ENCODE peak calls at places on chromosomes 4 and X, in nine cellular contexts. One of them, this sample, is unnamed.

GRCh38 chrX:65879977-65880799 is 159.7 kb downstream of the VSIG4 start:
- DNase-seq in AG08396: no peak
- DNase-seq in activated T-cell treated with anti-CD3 and anti-CD28 coated beads for 1 hour: no peak
- DNase-seq in activated T-helper 1 cell treated with anti-CD3 and anti-CD28 coated beads, Interleukin-2, amount 50 U/mL, for 16 hours: no peak
- DNase-seq in endothelial cell: no peak
- DNase-seq in hypothalamus: no peak
- DNase-seq in NCI-H460: no peak
- DNase-seq in skeletal muscle cell: no peak
- DNase-seq in neural progenitor cell: no peak
- DNase-seq in this sample: no peak

GRCh38 chr4:115113382-115114106 is at the start of gene NDST4:
- DNase-seq in skeletal muscle cell: peak
- DNase-seq in AG08396: peak
- DNase-seq in activated T-cell treated with anti-CD3 and anti-CD28 coated beads for 1 hour: no peak
- DNase-seq in endothelial cell: no peak
- DNase-seq in NCI-H460: no peak
- DNase-seq in activated T-helper 1 cell treated with anti-CD3 and anti-CD28 coated beads, Interleukin-2, amount 50 U/mL, for 16 hours: no peak
- DNase-seq in neural progenitor cell: peak
- DNase-seq in hypothalamus: no peak
- DNase-seq in this sample: no peak

GRCh38 chrX:42755820-42756219 is 22.1 kb downstream of the PPP1R2C start:
- DNase-seq in activated T-helper 1 cell treated with anti-CD3 and anti-CD28 coated beads, Interleukin-2, amount 50 U/mL, for 16 hours: no peak
- DNase-seq in AG08396: peak
- DNase-seq in hypothalamus: no peak
- DNase-seq in neural progenitor cell: no peak
- DNase-seq in skeletal muscle cell: peak
- DNase-seq in endothelial cell: no peak
- DNase-seq in NCI-H460: no peak
- DNase-seq in activated T-cell treated with anti-CD3 and anti-CD28 coated beads for 1 hour: no peak
- DNase-seq in this sample: no peak

GRCh38 chr4:55609393-55609821 is 17.4 kb upstream of the PDCL2 start:
- DNase-seq in activated T-cell treated with anti-CD3 and anti-CD28 coated beads for 1 hour: no peak
- DNase-seq in activated T-helper 1 cell treated with anti-CD3 and anti-CD28 coated beads, Interleukin-2, amount 50 U/mL, for 16 hours: no peak
- DNase-seq in neural progenitor cell: peak
- DNase-seq in AG08396: peak
- DNase-seq in NCI-H460: no peak
- DNase-seq in endothelial cell: no peak
- DNase-seq in skeletal muscle cell: peak
- DNase-seq in hypothalamus: no peak
- DNase-seq in this sample: no peak

GRCh38 chr4:4759233-4759632 is 100.2 kb upstream of the MSX1 start:
- DNase-seq in hypothalamus: no peak
- DNase-seq in neural progenitor cell: no peak
- DNase-seq in AG08396: no peak
- DNase-seq in activated T-cell treated with anti-CD3 and anti-CD28 coated beads for 1 hour: no peak
- DNase-seq in skeletal muscle cell: no peak
- DNase-seq in endothelial cell: no peak
- DNase-seq in NCI-H460: no peak
- DNase-seq in activated T-helper 1 cell treated with anti-CD3 and anti-CD28 coated beads, Interleukin-2, amount 50 U/mL, for 16 hours: no peak
- DNase-seq in this sample: no peak

GRCh38 chr4:25032126-25032525 is 1.4 kb upstream of the LGI2 start:
- DNase-seq in NCI-H460: no peak
- DNase-seq in activated T-helper 1 cell treated with anti-CD3 and anti-CD28 coated beads, Interleukin-2, amount 50 U/mL, for 16 hours: no peak
- DNase-seq in AG08396: peak
- DNase-seq in skeletal muscle cell: no peak
- DNase-seq in activated T-cell treated with anti-CD3 and anti-CD28 coated beads for 1 hour: no peak
- DNase-seq in endothelial cell: no peak
- DNase-seq in hypothalamus: no peak
- DNase-seq in neural progenitor cell: no peak
- DNase-seq in this sample: no peak

GRCh38 chr4:6403400-6403685 is 69.1 kb downstream of the PPP2R2C start:
- DNase-seq in endothelial cell: no peak
- DNase-seq in neural progenitor cell: no peak
- DNase-seq in activated T-helper 1 cell treated with anti-CD3 and anti-CD28 coated beads, Interleukin-2, amount 50 U/mL, for 16 hours: no peak
- DNase-seq in skeletal muscle cell: no peak
- DNase-seq in AG08396: no peak
- DNase-seq in activated T-cell treated with anti-CD3 and anti-CD28 coated beads for 1 hour: no peak
- DNase-seq in NCI-H460: no peak
- DNase-seq in hypothalamus: no peak
- DNase-seq in this sample: no peak

GRCh38 chr4:128288689-128289106 is 1.1 kb upstream of the PGRMC2 start:
- DNase-seq in NCI-H460: peak
- DNase-seq in activated T-helper 1 cell treated with anti-CD3 and anti-CD28 coated beads, Interleukin-2, amount 50 U/mL, for 16 hours: no peak
- DNase-seq in activated T-cell treated with anti-CD3 and anti-CD28 coated beads for 1 hour: no peak
- DNase-seq in skeletal muscle cell: no peak
- DNase-seq in AG08396: peak
- DNase-seq in hypothalamus: no peak
- DNase-seq in neural progenitor cell: peak
- DNase-seq in endothelial cell: peak
- DNase-seq in this sample: no peak

GRCh38 chrX:46913710-46914109 is 1.5 kb downstream of the JADE3 start:
- DNase-seq in hypothalamus: no peak
- DNase-seq in neural progenitor cell: peak
- DNase-seq in NCI-H460: no peak
- DNase-seq in AG08396: peak
- DNase-seq in activated T-cell treated with anti-CD3 and anti-CD28 coated beads for 1 hour: no peak
- DNase-seq in skeletal muscle cell: no peak
- DNase-seq in endothelial cell: peak
- DNase-seq in activated T-helper 1 cell treated with anti-CD3 and anti-CD28 coated beads, Interleukin-2, amount 50 U/mL, for 16 hours: no peak
- DNase-seq in this sample: no peak

GRCh38 chr4:109383823-109384222 is 49.8 kb upstream of the SEC24B start:
- DNase-seq in skeletal muscle cell: no peak
- DNase-seq in NCI-H460: no peak
- DNase-seq in AG08396: no peak
- DNase-seq in hypothalamus: no peak
- DNase-seq in activated T-helper 1 cell treated with anti-CD3 and anti-CD28 coated beads, Interleukin-2, amount 50 U/mL, for 16 hours: no peak
- DNase-seq in endothelial cell: no peak
- DNase-seq in neural progenitor cell: no peak
- DNase-seq in activated T-cell treated with anti-CD3 and anti-CD28 coated beads for 1 hour: no peak
- DNase-seq in this sample: no peak

GRCh38 chr4:112277220-112277619 is 8.5 kb downstream of the TIFA start:
- DNase-seq in NCI-H460: no peak
- DNase-seq in activated T-helper 1 cell treated with anti-CD3 and anti-CD28 coated beads, Interleukin-2, amount 50 U/mL, for 16 hours: no peak
- DNase-seq in AG08396: no peak
- DNase-seq in endothelial cell: no peak
- DNase-seq in activated T-cell treated with anti-CD3 and anti-CD28 coated beads for 1 hour: no peak
- DNase-seq in skeletal muscle cell: no peak
- DNase-seq in hypothalamus: no peak
- DNase-seq in neural progenitor cell: no peak
- DNase-seq in this sample: no peak

GRCh38 chrX:48971325-48972213 is at the start of gene KCND1:
- DNase-seq in AG08396: peak
- DNase-seq in activated T-cell treated with anti-CD3 and anti-CD28 coated beads for 1 hour: no peak
- DNase-seq in neural progenitor cell: peak
- DNase-seq in endothelial cell: peak
- DNase-seq in activated T-helper 1 cell treated with anti-CD3 and anti-CD28 coated beads, Interleukin-2, amount 50 U/mL, for 16 hours: no peak
- DNase-seq in NCI-H460: no peak
- DNase-seq in skeletal muscle cell: peak
- DNase-seq in hypothalamus: peak
- DNase-seq in this sample: no peak

GRCh38 chr4:20391224-20391623 is 139.5 kb downstream of the SLIT2 start:
- DNase-seq in neural progenitor cell: no peak
- DNase-seq in endothelial cell: no peak
- DNase-seq in activated T-cell treated with anti-CD3 and anti-CD28 coated beads for 1 hour: no peak
- DNase-seq in hypothalamus: no peak
- DNase-seq in NCI-H460: no peak
- DNase-seq in skeletal muscle cell: peak
- DNase-seq in AG08396: no peak
- DNase-seq in activated T-helper 1 cell treated with anti-CD3 and anti-CD28 coated beads, Interleukin-2, amount 50 U/mL, for 16 hours: no peak
- DNase-seq in this sample: no peak

GRCh38 chr4:8244931-8245460 is 24.6 kb upstream of the HTRA3 start:
- DNase-seq in neural progenitor cell: no peak
- DNase-seq in activated T-cell treated with anti-CD3 and anti-CD28 coated beads for 1 hour: no peak
- DNase-seq in activated T-helper 1 cell treated with anti-CD3 and anti-CD28 coated beads, Interleukin-2, amount 50 U/mL, for 16 hours: no peak
- DNase-seq in hypothalamus: no peak
- DNase-seq in endothelial cell: no peak
- DNase-seq in AG08396: no peak
- DNase-seq in NCI-H460: no peak
- DNase-seq in skeletal muscle cell: no peak
- DNase-seq in this sample: no peak

GRCh38 chr4:180449395-180449956 is 1793.7 kb upstream of the TENM3 start:
- DNase-seq in activated T-cell treated with anti-CD3 and anti-CD28 coated beads for 1 hour: no peak
- DNase-seq in activated T-helper 1 cell treated with anti-CD3 and anti-CD28 coated beads, Interleukin-2, amount 50 U/mL, for 16 hours: no peak
- DNase-seq in NCI-H460: peak
- DNase-seq in neural progenitor cell: peak
- DNase-seq in AG08396: no peak
- DNase-seq in hypothalamus: peak
- DNase-seq in endothelial cell: peak
- DNase-seq in skeletal muscle cell: no peak
- DNase-seq in this sample: no peak

GRCh38 chr4:163273203-163273602 is 59.2 kb downstream of the NPY1R start:
- DNase-seq in AG08396: no peak
- DNase-seq in neural progenitor cell: no peak
- DNase-seq in hypothalamus: no peak
- DNase-seq in activated T-cell treated with anti-CD3 and anti-CD28 coated beads for 1 hour: no peak
- DNase-seq in activated T-helper 1 cell treated with anti-CD3 and anti-CD28 coated beads, Interleukin-2, amount 50 U/mL, for 16 hours: no peak
- DNase-seq in skeletal muscle cell: no peak
- DNase-seq in NCI-H460: no peak
- DNase-seq in endothelial cell: no peak
- DNase-seq in this sample: no peak

GRCh38 chrX:47578692-47579091 is 3.5 kb upstream of the TIMP1 start:
- DNase-seq in activated T-cell treated with anti-CD3 and anti-CD28 coated beads for 1 hour: no peak
- DNase-seq in neural progenitor cell: no peak
- DNase-seq in endothelial cell: no peak
- DNase-seq in AG08396: no peak
- DNase-seq in NCI-H460: no peak
- DNase-seq in activated T-helper 1 cell treated with anti-CD3 and anti-CD28 coated beads, Interleukin-2, amount 50 U/mL, for 16 hours: no peak
- DNase-seq in hypothalamus: no peak
- DNase-seq in skeletal muscle cell: no peak
- DNase-seq in this sample: no peak

GRCh38 chr4:16029329-16029728 is 54.5 kb downstream of the PROM1 start:
- DNase-seq in skeletal muscle cell: peak
- DNase-seq in activated T-cell treated with anti-CD3 and anti-CD28 coated beads for 1 hour: no peak
- DNase-seq in activated T-helper 1 cell treated with anti-CD3 and anti-CD28 coated beads, Interleukin-2, amount 50 U/mL, for 16 hours: no peak
- DNase-seq in hypothalamus: no peak
- DNase-seq in NCI-H460: no peak
- DNase-seq in AG08396: peak
- DNase-seq in endothelial cell: no peak
- DNase-seq in neural progenitor cell: no peak
- DNase-seq in this sample: no peak

GRCh38 chrX:78997870-78998558 is 52.8 kb downstream of the P2RY10 start:
- DNase-seq in AG08396: no peak
- DNase-seq in activated T-cell treated with anti-CD3 and anti-CD28 coated beads for 1 hour: peak
- DNase-seq in hypothalamus: no peak
- DNase-seq in endothelial cell: no peak
- DNase-seq in skeletal muscle cell: no peak
- DNase-seq in activated T-helper 1 cell treated with anti-CD3 and anti-CD28 coated beads, Interleukin-2, amount 50 U/mL, for 16 hours: no peak
- DNase-seq in NCI-H460: no peak
- DNase-seq in neural progenitor cell: peak
- DNase-seq in this sample: peak

GRCh38 chrX:85243761-85244410 is at the start of the genes SATL1 and ZNF711:
- DNase-seq in activated T-helper 1 cell treated with anti-CD3 and anti-CD28 coated beads, Interleukin-2, amount 50 U/mL, for 16 hours: no peak
- DNase-seq in endothelial cell: peak
- DNase-seq in AG08396: peak
- DNase-seq in activated T-cell treated with anti-CD3 and anti-CD28 coated beads for 1 hour: no peak
- DNase-seq in hypothalamus: peak
- DNase-seq in NCI-H460: peak
- DNase-seq in neural progenitor cell: peak
- DNase-seq in skeletal muscle cell: peak
- DNase-seq in this sample: no peak

GRCh38 chr4:127781303-127782024 is 658 bp upstream of the HSPA4L start:
- DNase-seq in activated T-cell treated with anti-CD3 and anti-CD28 coated beads for 1 hour: no peak
- DNase-seq in activated T-helper 1 cell treated with anti-CD3 and anti-CD28 coated beads, Interleukin-2, amount 50 U/mL, for 16 hours: no peak
- DNase-seq in hypothalamus: peak
- DNase-seq in skeletal muscle cell: no peak
- DNase-seq in endothelial cell: no peak
- DNase-seq in AG08396: peak
- DNase-seq in neural progenitor cell: no peak
- DNase-seq in NCI-H460: no peak
- DNase-seq in this sample: no peak

GRCh38 chr4:79607979-79608378 is 200.0 kb upstream of the GK2 start:
- DNase-seq in activated T-cell treated with anti-CD3 and anti-CD28 coated beads for 1 hour: no peak
- DNase-seq in activated T-helper 1 cell treated with anti-CD3 and anti-CD28 coated beads, Interleukin-2, amount 50 U/mL, for 16 hours: no peak
- DNase-seq in NCI-H460: no peak
- DNase-seq in AG08396: no peak
- DNase-seq in skeletal muscle cell: no peak
- DNase-seq in hypothalamus: no peak
- DNase-seq in neural progenitor cell: no peak
- DNase-seq in endothelial cell: no peak
- DNase-seq in this sample: no peak

GRCh38 chr4:155582971-155583437 is 83.6 kb upstream of the GUCY1A1 start:
- DNase-seq in activated T-helper 1 cell treated with anti-CD3 and anti-CD28 coated beads, Interleukin-2, amount 50 U/mL, for 16 hours: no peak
- DNase-seq in AG08396: no peak
- DNase-seq in activated T-cell treated with anti-CD3 and anti-CD28 coated beads for 1 hour: no peak
- DNase-seq in neural progenitor cell: no peak
- DNase-seq in NCI-H460: peak
- DNase-seq in hypothalamus: no peak
- DNase-seq in endothelial cell: no peak
- DNase-seq in skeletal muscle cell: no peak
- DNase-seq in this sample: no peak

GRCh38 chr4:2059034-2059725 is at the start of gene NAT8L:
- DNase-seq in skeletal muscle cell: no peak
- DNase-seq in neural progenitor cell: peak
- DNase-seq in hypothalamus: peak
- DNase-seq in endothelial cell: no peak
- DNase-seq in NCI-H460: no peak
- DNase-seq in activated T-helper 1 cell treated with anti-CD3 and anti-CD28 coated beads, Interleukin-2, amount 50 U/mL, for 16 hours: no peak
- DNase-seq in activated T-cell treated with anti-CD3 and anti-CD28 coated beads for 1 hour: no peak
- DNase-seq in AG08396: no peak
- DNase-seq in this sample: no peak

GRCh38 chr4:120671538-120671937 is 251.0 kb downstream of the PRDM5 start:
- DNase-seq in skeletal muscle cell: no peak
- DNase-seq in neural progenitor cell: no peak
- DNase-seq in hypothalamus: no peak
- DNase-seq in activated T-helper 1 cell treated with anti-CD3 and anti-CD28 coated beads, Interleukin-2, amount 50 U/mL, for 16 hours: no peak
- DNase-seq in endothelial cell: no peak
- DNase-seq in AG08396: no peak
- DNase-seq in activated T-cell treated with anti-CD3 and anti-CD28 coated beads for 1 hour: no peak
- DNase-seq in NCI-H460: no peak
- DNase-seq in this sample: no peak

This sample was measured in activated CD4-positive, alpha-beta T cell treated with anti-CD3 and anti-CD28 coated beads, Interleukin-2, amount 50 U/mL, for 4 hours.